ENCODE peak calls at places on chromosomes 6 and 20, in seven cellular contexts. L is A549, C is ovary, V is tibial nerve, B is K562, N is HepG2, O is H1. Q is an unnamed sample.

GRCh38 chr6:169269180-169270076 is 15.8 kb upstream of the THBS2 start:
- DNase-seq in L (no peak), N (no peak), V (peak), O (no peak), B (no peak), C (peak), Q (peak)

GRCh38 chr6:123380257-123380656 is 256.5 kb downstream of the TRDN start:
- DNase-seq in N (peak), B (peak), C (no peak), O (peak), L (no peak), V (no peak), Q (no peak)

GRCh38 chr6:111759836-111760785 is 113.1 kb downstream of the FYN start:
- DNase-seq in B (no peak), V (no peak), L (no peak), O (no peak), N (no peak), C (no peak), Q (peak)

GRCh38 chr20:40562031-40562430 is 127.0 kb downstream of the MAFB start:
- DNase-seq in B (peak), O (no peak), N (no peak), L (no peak), C (no peak), V (no peak), Q (no peak)

GRCh38 chr6:5670381-5670780 is 336.3 kb downstream of the NRN1 start:
- DNase-seq in O (no peak), C (no peak), N (no peak), L (no peak), V (no peak), B (no peak), Q (no peak)

GRCh38 chr6:55643868-55644267 is 64.9 kb upstream of the HMGCLL1 start:
- DNase-seq in L (no peak), V (no peak), B (no peak), C (no peak), N (no peak), O (no peak), Q (no peak)

GRCh38 chr6:41051873-41052272 is 1.1 kb upstream of the APOBEC2 start:
- DNase-seq in B (no peak), L (no peak), V (no peak), N (no peak), O (no peak), C (no peak), Q (no peak)

GRCh38 chr6:106149472-106150069 is 63.4 kb downstream of the PRDM1 start:
- DNase-seq in N (no peak), B (no peak), L (no peak), O (no peak), V (no peak), C (no peak), Q (no peak)

GRCh38 chr6:46967950-46968349 is 46.2 kb upstream of the ADGRF5 start:
- DNase-seq in N (no peak), V (no peak), C (no peak), L (no peak), O (no peak), B (no peak), Q (no peak)

GRCh38 chr6:167093406-167093921 is 29.4 kb upstream of the CCR6 start:
- DNase-seq in O (no peak), L (no peak), B (no peak), V (no peak), N (no peak), C (no peak), Q (no peak)

GRCh38 chr6:11380969-11381744 is 148.7 kb upstream of the NEDD9 start:
- DNase-seq in C (no peak), L (no peak), N (no peak), V (no peak), O (no peak), B (no peak), Q (no peak)
- H3K4me3 ChIP-seq in C (no peak), L (no peak), N (no peak), V (no peak), O (no peak), B (no peak), Q (no peak)

GRCh38 chr6:3381233-3382065 is 75.4 kb downstream of the SLC22A23 start:
- DNase-seq in B (no peak), V (no peak), N (no peak), L (no peak), C (no peak), O (no peak), Q (no peak)

GRCh38 chr6:3382399-3383279 is 74.2 kb downstream of the SLC22A23 start:
- DNase-seq in N (peak), O (no peak), V (no peak), C (no peak), L (no peak), B (no peak), Q (no peak)

GRCh38 chr6:3385660-3386151 is 71.1 kb downstream of the SLC22A23 start:
- DNase-seq in V (peak), L (no peak), C (no peak), O (no peak), N (no peak), B (no peak), Q (peak)

GRCh38 chr6:3384346-3385143 is 72.3 kb downstream of the SLC22A23 start:
- DNase-seq in V (no peak), N (no peak), C (no peak), B (no peak), O (no peak), L (no peak), Q (no peak)

GRCh38 chr6:3383525-3383924 is 73.3 kb downstream of the SLC22A23 start:
- DNase-seq in V (no peak), O (no peak), B (peak), L (no peak), N (peak), C (no peak), Q (no peak)
- TF ChIP-seq EP300 in V (no peak), O (no peak), B (peak), L (no peak), N (peak), C (no peak), Q (no peak)

DNA sequence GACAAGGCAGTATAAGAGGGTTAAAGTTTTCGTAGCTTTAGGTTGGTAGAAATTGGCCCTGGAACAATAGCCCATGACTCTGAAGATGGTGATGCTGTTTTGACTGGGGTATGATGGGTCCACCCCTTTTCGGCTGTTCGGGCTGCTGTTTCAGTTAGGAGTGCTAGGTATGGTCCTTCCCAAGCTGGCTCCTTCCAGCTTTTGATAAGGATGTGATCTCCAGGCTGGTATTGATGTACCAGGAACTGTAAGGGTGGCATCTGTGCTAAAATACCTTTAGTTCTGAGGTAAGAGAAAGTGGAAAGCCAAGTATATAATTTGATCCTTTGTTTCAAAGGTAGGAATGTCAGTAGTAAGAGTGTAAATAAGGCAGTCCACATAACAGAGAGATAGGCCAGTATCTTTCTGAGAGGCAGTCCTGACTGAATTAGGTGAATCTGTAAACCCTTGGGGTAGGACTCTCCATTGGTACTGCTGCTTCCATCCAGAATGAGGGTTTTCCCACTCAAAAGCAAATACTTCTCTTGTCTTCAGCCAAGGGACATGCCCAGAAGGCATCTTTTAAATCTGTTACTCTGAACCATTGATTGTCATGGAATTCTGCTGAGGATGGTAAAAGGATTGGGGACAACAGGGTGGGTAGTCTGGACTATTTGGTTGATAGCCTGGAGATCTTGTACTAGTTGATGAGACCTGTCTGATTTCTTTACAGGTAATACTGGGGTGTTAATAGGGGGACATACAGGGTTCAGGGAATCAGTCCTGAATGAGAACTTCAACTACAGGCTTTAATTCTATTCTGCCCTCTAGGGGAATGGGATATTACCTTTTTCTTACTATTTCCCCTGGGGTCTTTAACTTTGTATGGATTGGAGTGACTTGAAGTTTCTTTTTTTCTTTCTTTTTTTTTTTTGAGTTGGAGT is 6.1 kb upstream of the ZNFX1 start:
- DNase-seq in C (no peak), V (no peak), N (peak), O (no peak), L (no peak), B (peak), Q (no peak)
- H3K4me3 ChIP-seq in C (no peak), V (no peak), N (peak), O (peak), L (peak), B (peak), Q (no peak)

GRCh38 chr6:35727935-35728662 is 8.7 kb upstream of the ARMC12 start:
- DNase-seq in V (peak), L (peak), C (peak), B (peak), O (no peak), N (peak), Q (peak)
- TF ChIP-seq EP300 in V (peak), L (no peak), C (peak), B (peak), O (peak), N (peak), Q (peak)

DNA sequence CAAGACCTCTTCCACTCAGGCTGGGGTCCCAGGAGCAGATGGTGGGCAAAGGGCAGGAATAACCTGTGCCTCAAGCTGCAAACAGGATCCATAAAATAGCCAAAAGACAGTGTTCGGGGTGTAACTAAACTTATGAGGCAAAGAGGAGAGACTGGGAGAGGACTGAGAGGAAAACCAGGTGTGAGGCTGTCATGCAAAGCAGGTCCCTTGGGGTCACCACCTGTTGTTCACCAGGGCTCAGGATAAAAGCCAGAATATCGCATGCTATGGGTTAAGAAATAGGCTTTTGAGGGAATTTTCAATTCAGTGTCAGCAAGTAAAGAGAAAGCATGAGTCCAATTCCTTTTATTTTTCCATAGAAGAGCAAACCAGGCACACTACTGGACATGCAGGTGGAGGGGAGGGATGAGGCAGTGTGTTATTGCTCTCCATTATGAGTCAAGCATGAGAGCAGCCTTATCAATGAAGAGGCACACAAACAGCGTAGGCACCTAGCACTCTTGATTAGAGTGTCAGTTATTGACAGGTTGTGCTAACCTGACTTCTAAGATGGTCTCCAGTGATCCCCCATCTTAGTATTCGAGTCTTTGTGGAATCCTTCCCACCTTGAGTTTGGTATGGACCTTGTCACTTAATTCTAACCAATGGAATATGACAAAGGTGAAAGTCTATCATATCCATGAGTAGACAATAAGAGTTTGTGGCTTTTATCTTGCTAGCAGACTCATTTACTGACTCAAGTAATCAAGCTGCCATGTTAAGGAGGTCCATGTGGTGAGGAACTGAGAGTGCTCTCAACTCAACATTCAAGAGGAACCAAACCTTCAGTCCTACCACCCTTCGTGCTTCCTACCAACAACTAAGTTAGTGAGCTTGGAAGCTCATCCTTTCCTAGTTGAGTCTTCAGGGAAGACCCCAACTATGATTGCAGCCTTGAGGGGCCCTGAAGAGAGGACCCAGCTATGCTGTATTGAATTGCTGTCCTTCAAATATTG is 18.8 kb downstream of the HLA-E start:
- DNase-seq in C (no peak), V (no peak), N (no peak), O (no peak), L (no peak), B (peak), Q (no peak)
- H3K4me3 ChIP-seq in C (no peak), V (no peak), N (no peak), O (no peak), L (no peak), B (no peak), Q (no peak)

GRCh38 chr6:16473184-16473907 is 235.0 kb downstream of the GMPR start:
- DNase-seq in C (no peak), N (no peak), V (no peak), B (no peak), O (no peak), L (no peak), Q (no peak)
- TF ChIP-seq EP300 in C (no peak), N (no peak), V (no peak), B (no peak), O (no peak), L (no peak), Q (no peak)